ENCODE peak calls at places on chromosomes 11 and 22, in five cellular contexts. J is H1, R is K562, Z is HCT116, D is HepG2. G is an unnamed sample.

GRCh38 chr11:67280791-67281551 is 8.1 kb upstream of the ANKRD13D start:
- DNase-seq in J (no peak), R (no peak), Z (no peak), D (no peak), G (no peak)

GRCh38 chr22:49608228-49608627 is 219.4 kb downstream of the BRD1 start:
- DNase-seq in J (no peak), R (no peak), Z (no peak), D (no peak), G (no peak)

GRCh38 chr22:20043057-20043996 is 22.4 kb downstream of the TANGO2 start:
- DNase-seq in J (no peak), R (no peak), Z (no peak), D (no peak), G (no peak)

GRCh38 chr11:13717331-13717730 is 48.9 kb downstream of the FAR1 start:
- DNase-seq in J (no peak), R (peak; percentile 20), Z (no peak), D (no peak), G (no peak)

GRCh38 chr11:32131321-32131720 is 40.4 kb downstream of the RCN1 start:
- DNase-seq in J (no peak), R (no peak), Z (no peak), D (no peak), G (no peak)

GRCh38 chr11:88313441-88313840 is 24.1 kb downstream of the CTSC start:
- DNase-seq in J (no peak), R (no peak), Z (no peak), D (no peak), G (no peak)

GRCh38 chr11:63870351-63871197 is 31.7 kb downstream of the MARK2 start:
- DNase-seq in J (no peak), R (no peak), Z (no peak), D (no peak), G (no peak)

GRCh38 chr22:41762980-41763779 is 37.3 kb upstream of the CCDC134 start:
- DNase-seq in J (peak; percentile 94), R (peak; percentile 68), Z (peak; percentile 28), D (peak; percentile 39), G (no peak)

GRCh38 chr11:63478896-63479295 is 12.1 kb downstream of the PLAAT5 start:
- DNase-seq in J (peak; percentile 60), R (peak; percentile 75), Z (peak; percentile 68), D (peak; percentile 61), G (peak; percentile 74)

GRCh38 chr11:68045900-68046299 is 7.1 kb downstream of the TCIRG1 start:
- DNase-seq in J (no peak), R (no peak), Z (no peak), D (no peak), G (no peak)

GRCh38 chr11:111355956-111356659 is 23.0 kb downstream of the POU2AF1 start:
- DNase-seq in J (no peak), R (no peak), Z (no peak), D (peak; percentile 30), G (no peak)

GRCh38 chr22:23240639-23241389 is 60.5 kb downstream of the BCR start:
- DNase-seq in J (no peak), R (peak; percentile 67), Z (no peak), D (no peak), G (peak; percentile 45)

GRCh38 chr11:111047376-111047775 is 198.1 kb upstream of the POU2AF2 start:
- DNase-seq in J (peak; percentile 52), R (no peak), Z (no peak), D (no peak), G (no peak)

GRCh38 chr22:38947321-38948112 is 9.9 kb upstream of the APOBEC3A start:
- DNase-seq in J (no peak), R (no peak), Z (no peak), D (no peak), G (no peak)

GRCh38 chr11:100632970-100633452 is 54.1 kb upstream of the ARHGAP42 start:
- DNase-seq in J (no peak), R (peak; percentile 24), Z (no peak), D (peak; percentile 10), G (no peak)

GRCh38 chr11:134153147-134153905 is 70.4 kb downstream of the NCAPD3 start:
- DNase-seq in J (no peak), R (no peak), Z (no peak), D (no peak), G (no peak)

GRCh38 chr11:107741044-107741823 is 29.4 kb upstream of the SLN start:
- DNase-seq in J (peak; percentile 54), R (peak; percentile 68), Z (peak; percentile 22), D (peak; percentile 21), G (no peak)
- TF ChIP-seq JUND in J (no peak), R (no peak), Z (no peak), D (no peak), G (no peak)

DNA sequence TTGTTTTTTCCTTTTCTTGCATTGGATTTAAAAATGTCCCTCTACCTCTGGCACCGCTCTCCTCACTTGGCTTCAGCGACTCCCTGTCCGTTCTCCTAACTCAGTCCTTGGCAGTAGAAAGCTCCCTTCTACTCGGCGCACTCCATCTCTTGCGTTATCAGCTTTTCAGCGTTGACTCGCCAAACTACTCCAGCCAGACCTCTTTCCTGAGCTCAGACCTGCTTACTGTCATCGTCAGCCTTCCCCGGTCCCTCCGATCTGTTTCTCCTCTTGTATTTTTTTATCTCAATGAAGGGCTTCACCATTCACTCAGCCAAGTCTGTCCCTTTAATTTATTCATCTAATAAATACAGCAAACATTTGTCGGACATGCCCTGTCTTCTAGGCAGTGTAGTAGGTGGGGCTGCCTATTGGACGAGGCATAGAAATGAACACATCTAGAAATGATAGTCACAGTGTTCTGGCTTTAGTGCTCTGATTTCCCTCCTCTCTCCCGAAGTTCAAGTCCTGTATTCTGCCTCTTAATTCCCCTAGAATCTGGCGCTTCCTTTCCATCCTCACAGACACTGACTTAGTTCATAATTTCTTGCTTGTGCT is 858 bp downstream of the CEP164 start:
- DNase-seq in J (no peak), R (peak; percentile 64), Z (no peak), D (no peak), G (peak; percentile 24)
- TF ChIP-seq JUND in J (no peak), R (no peak), Z (no peak), D (no peak), G (no peak)

GRCh38 chr11:129458756-129459535 is 83.3 kb downstream of the BARX2 start:
- DNase-seq in J (no peak), R (no peak), Z (no peak), D (no peak), G (no peak)

GRCh38 chr11:129455101-129455500 is 79.5 kb downstream of the BARX2 start:
- DNase-seq in J (no peak), R (no peak), Z (no peak), D (no peak), G (no peak)

GRCh38 chr11:129455756-129456436 is 80.2 kb downstream of the BARX2 start:
- DNase-seq in J (no peak), R (no peak), Z (no peak), D (no peak), G (peak; percentile 42)

GRCh38 chr11:129458278-129458677 is 82.6 kb downstream of the BARX2 start:
- DNase-seq in J (no peak), R (no peak), Z (no peak), D (no peak), G (no peak)

GRCh38 chr11:129457321-129457720 is 81.7 kb downstream of the BARX2 start:
- DNase-seq in J (no peak), R (no peak), Z (no peak), D (no peak), G (peak; percentile 94)
- TF ChIP-seq JUND in J (no peak), R (no peak), Z (no peak), D (no peak), G (no peak)

GRCh38 chr22:40472036-40472435 is 101.6 kb downstream of the SGSM3 start:
- DNase-seq in J (no peak), R (no peak), Z (no peak), D (no peak), G (no peak)
- TF ChIP-seq JUND in J (no peak), R (no peak), Z (no peak), D (no peak), G (no peak)

DNA sequence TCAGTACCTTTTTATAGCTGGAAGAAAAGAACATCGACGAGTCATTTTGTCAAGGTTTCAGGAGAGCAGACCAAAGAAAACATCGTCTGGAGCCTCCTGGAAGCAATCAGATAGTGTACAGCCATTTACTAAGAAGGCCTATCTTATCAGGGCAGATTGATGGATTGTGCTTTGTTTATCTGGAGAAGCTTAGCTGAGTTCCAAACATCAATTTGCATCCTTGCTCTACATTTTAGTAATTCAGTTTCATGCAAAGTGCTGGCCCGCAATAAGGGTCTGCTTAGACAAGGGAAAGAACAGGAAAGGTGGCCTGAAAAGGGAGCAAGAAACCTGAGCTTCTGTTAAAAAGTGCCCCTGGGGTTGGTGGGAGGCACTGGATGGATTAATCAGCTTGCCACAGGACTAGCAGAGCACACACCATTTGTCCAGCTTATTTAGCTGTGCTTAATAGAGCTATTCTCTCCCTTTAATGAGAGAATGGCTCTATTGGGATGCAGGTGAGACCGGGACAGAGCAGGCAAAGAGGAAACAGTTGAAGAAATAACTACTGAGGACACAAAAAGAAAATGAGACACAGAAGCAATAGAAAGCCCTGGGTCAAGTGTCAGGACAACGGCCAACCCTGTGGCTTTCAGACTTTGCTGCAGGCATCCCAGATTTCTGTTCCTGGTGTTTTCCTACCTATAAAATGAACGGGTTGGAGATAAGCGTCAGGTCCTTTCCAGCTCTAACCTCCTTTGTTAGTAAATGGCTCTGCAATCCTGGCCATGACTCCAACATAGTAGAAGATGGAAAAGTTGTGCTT is 122.1 kb upstream of the TTC12 start:
- DNase-seq in J (no peak), R (no peak), Z (no peak), D (no peak), G (no peak)
- TF ChIP-seq JUND in J (no peak), R (no peak), Z (no peak), D (no peak), G (no peak)

DNA sequence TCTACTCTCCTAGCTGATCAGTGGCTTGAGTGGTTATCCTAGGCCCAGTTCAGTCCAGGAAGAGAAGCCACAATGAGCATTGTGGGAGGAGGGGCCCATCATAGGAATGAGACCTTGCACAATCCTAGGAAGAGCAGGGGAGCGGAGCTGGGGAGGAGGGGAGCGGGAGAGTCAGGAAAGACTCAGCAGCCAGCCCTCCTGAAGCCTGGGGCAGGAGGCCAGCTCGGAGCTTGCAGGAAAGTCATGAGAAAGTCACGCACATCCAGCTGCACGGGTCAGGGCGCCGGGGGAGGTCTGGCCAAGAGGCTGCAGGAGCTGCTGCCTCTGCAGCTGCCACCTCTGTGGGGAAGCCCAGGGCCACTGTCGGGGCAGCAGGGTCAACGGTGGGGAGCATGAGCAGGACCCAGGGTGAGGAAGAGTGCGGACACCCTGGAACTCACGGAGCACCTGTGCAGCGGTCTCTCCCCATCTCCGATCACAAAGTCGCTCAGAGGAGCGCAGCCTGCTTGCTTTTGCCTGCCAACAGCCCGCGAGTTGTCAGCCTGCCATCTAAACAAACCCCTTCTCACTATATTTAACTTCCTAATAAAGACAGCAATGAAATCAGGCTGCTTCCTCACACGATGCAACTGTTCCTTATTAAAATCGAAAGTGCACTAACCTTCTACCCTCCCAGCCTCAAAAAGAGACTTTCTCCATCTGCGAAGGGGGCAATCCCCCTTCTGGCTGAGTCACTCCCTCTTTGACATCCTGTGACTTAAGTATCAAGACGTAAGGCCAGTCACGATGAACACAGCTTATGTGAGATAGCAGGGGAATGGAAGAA is 52.8 kb upstream of the RTL6 start:
- DNase-seq in J (no peak), R (no peak), Z (no peak), D (no peak), G (no peak)
- TF ChIP-seq JUND in J (no peak), R (no peak), Z (no peak), D (no peak), G (no peak)

GRCh38 chr11:28058333-28058732 is 49.6 kb downstream of the KIF18A start:
- DNase-seq in J (no peak), R (no peak), Z (no peak), D (peak; percentile 1), G (no peak)
- TF ChIP-seq JUND in J (no peak), R (no peak), Z (no peak), D (no peak), G (no peak)

GRCh38 chr11:123065634-123066033 is 3.7 kb upstream of the HSPA8 start:
- DNase-seq in J (no peak), R (no peak), Z (no peak), D (no peak), G (no peak)
- TF ChIP-seq JUND in J (no peak), R (no peak), Z (no peak), D (no peak), G (no peak)